ENCODE peak calls at places on chromosomes 3 and 15, in six cellular contexts. I is astrocyte, T is tibial artery, F is mammary epithelial cell, C is pancreas, W is DND-41. V is an unnamed sample.

GRCh38 chr15:22917556-22917955 is 62.6 kb downstream of the CYFIP1 start:
- DNase-seq in W (no peak), C (no peak), T (no peak), I (no peak), F (no peak), V (no peak)

GRCh38 chr3:7929319-7929889 is 572.2 kb upstream of the LMCD1 start:
- DNase-seq in C (no peak), T (no peak), F (no peak), I (no peak), W (no peak), V (no peak)

GRCh38 chr3:59313365-59313764 is 263.5 kb upstream of the CFAP20DC start:
- DNase-seq in C (peak; percentile 62), W (peak; percentile 35), I (no peak), F (peak; percentile 26), T (peak; percentile 50), V (peak; percentile 50)

GRCh38 chr15:74889390-74889881 is 406 bp upstream of the MPI start:
- DNase-seq in T (peak; percentile 32), F (no peak), W (no peak), C (no peak), I (peak; percentile 42), V (peak; percentile 53)

GRCh38 chr3:48077835-48078234 is 61.6 kb upstream of the MAP4 start:
- DNase-seq in T (no peak), F (peak; percentile 51), I (peak; percentile 63), C (no peak), W (no peak), V (no peak)

GRCh38 chr15:58870451-58870850 is 63.0 kb downstream of the SLTM start:
- DNase-seq in I (no peak), C (no peak), F (no peak), W (no peak), T (no peak), V (no peak)

GRCh38 chr3:127781411-127782001 is 40.8 kb downstream of the MGLL start:
- DNase-seq in C (peak; percentile 44), W (no peak), F (no peak), T (peak; percentile 49), I (peak; percentile 59), V (peak; percentile 68)

GRCh38 chr3:17765819-17766472 is 23.5 kb upstream of the TBC1D5 start:
- DNase-seq in I (no peak), C (no peak), W (no peak), T (no peak), F (no peak), V (no peak)

GRCh38 chr15:98865397-98866339 is 141.9 kb downstream of the PGPEP1L start:
- DNase-seq in T (peak; percentile 77), F (no peak), W (peak; percentile 86), C (peak; percentile 83), I (peak; percentile 67), V (peak; percentile 93)

GRCh38 chr3:139227827-139228226 is 116.0 kb upstream of the MRPS22 start:
- DNase-seq in I (no peak), W (no peak), T (no peak), C (no peak), F (no peak), V (no peak)

GRCh38 chr3:61743686-61744242 is 182.4 kb downstream of the PTPRG start:
- DNase-seq in I (no peak), T (no peak), C (no peak), W (no peak), F (no peak), V (no peak)

GRCh38 chr3:185176756-185177359 is 24.0 kb upstream of the C3orf70 start:
- DNase-seq in T (no peak), C (no peak), F (no peak), W (peak; percentile 39), I (no peak), V (peak; percentile 11)

GRCh38 chr15:101142711-101143110 is 109.1 kb downstream of the CHSY1 start:
- DNase-seq in I (no peak), F (no peak), W (no peak), T (no peak), C (no peak), V (no peak)

DNA sequence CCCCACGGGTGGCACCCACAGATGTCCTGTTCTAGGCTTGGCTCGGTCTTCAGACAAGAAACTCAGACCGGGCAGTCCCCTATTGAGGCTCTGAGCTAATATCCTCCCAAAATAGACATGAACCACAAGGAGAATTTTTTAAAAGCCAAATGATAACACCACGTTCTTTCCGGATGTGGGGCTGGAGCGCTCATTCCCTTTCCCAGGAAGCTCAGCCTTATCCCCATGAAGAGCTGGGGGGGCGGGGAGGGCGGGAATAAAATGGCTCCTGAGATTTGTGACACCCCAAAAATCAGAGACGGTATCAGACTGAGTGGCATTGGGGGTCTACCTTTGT is 1.1 kb downstream of the SLC6A1 start:
- DNase-seq in F (no peak), W (no peak), T (no peak), C (no peak), I (no peak), V (no peak)
- H3K27me3 ChIP-seq in F (peaks cover 51% of the 10 kb centered on the region), W (peaks cover 3% of the 10 kb centered on the region), T (peaks cover 53% of the 10 kb centered on the region), C (peaks cover 8% of the 10 kb centered on the region), I (peaks cover 88% of the 10 kb centered on the region), V (peaks cover 36% of the 10 kb centered on the region)

GRCh38 chr3:172749201-172749965 is 1.1 kb upstream of the ECT2 start:
- DNase-seq in W (no peak), T (no peak), C (no peak), I (peak; percentile 97), F (peak; percentile 85), V (peak; percentile 79)
- H3K4me3 ChIP-seq in W (no peak overlapping the region), T (peak overlapping the region; percentile 84), C (peak overlapping the region; percentile 2), I (peak overlapping the region; percentile 84), F (peak overlapping the region; percentile 38), V (peak overlapping the region; percentile 93)

DNA sequence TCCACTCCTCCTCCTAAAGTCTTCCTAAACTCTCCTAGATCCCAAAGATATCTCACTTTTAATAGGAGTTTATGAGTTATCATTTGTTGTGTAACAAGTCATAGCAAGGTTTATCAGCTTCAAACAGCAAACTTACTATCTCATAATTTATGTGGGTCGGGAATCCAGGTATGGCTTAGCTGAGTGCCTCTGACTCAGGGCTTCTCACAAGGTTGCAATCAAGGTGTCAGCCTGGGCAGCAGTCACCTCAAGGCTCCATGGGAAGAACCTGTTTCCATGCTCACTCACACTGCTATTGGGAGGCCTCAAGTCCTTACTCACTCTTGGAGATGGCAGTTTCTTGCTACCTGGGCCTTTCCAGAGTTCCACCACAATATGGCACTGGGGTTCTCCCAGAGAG is 889.8 kb downstream of the MCTP2 start:
- DNase-seq in I (no peak), T (no peak), F (peak; percentile 36), W (no peak), C (no peak), V (no peak)
- H3K9me3 ChIP-seq in I (no peaks in the 10 kb centered on the region), T (no peaks in the 10 kb centered on the region), F (no peaks in the 10 kb centered on the region), W (no peaks in the 10 kb centered on the region), C (no peaks in the 10 kb centered on the region), V (peaks cover 3% of the 10 kb centered on the region)

DNA sequence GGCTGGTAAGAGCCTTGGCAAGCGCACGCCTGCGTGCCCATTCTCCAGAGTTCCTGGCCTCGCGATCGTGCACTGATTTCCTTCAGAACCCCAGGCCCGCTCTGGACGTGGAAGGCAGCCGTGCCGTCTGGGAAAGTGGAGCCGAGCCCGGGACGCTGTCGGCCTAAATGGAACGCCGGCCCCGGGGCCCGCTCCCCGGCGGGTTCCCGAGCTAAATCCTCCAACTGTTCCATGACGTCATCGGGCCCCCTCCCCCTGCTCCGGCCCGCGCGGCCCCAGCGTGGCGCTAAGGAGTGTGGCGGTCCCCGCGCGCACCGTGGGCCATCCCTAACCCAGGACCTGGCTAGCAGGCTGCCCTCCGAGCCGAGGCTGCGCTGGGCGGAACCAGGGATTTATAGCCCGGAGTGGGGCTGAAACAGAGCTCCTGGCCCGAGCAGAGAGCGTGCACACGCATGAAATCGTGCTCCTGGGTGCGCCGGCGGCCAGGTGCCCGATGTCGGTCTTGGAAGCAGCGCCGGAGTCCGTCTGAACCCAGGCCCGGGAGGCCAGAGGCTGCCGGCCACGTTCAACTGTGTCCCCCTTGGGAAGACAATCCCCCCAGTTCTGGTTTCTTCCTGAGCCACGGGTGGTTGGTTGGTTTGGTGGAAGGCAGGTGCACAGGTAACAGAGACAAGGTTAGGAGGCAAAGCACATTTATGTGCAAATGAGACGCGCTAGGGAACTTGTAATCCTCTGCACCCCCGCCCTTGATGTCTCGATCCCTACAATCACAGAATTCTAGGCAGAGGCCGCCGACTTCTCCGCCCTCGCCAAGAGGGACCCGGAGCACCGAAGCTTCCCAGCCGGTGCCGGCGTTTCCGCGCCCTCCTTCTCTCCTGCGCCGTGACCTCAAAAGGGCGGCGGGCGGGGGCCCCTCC is 84.9 kb upstream of the ETV5 start:
- DNase-seq in W (no peak), I (no peak), C (peak; percentile 78), T (no peak), F (no peak), V (no peak)
- H3K27me3 ChIP-seq in W (peaks cover 7% of the 10 kb centered on the region), I (peaks cover 60% of the 10 kb centered on the region), C (no peaks in the 10 kb centered on the region), T (no peaks in the 10 kb centered on the region), F (no peaks in the 10 kb centered on the region), V (no peaks in the 10 kb centered on the region)

DNA sequence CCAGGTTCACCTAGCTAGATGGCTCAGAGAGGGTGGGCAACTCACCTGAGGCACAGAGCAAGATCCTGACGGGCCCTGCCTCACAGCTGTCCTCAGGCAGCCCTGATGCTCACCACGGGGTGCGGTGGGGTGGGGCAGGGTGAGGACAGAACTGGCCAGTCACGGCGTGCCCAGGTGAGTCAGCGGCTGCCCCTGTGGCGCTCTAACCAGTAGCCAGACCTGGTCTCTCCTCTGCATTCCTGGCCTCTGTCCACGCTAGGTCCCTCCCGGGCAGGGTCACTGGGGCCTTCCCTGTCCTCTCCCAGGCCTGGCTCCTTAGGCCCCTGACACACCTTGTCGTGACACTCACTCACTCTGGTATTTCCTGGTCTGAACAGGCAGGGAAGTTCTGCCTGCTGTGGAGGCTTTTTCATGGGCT is 904 bp downstream of the ALS2CL start:
- DNase-seq in F (peak; percentile 96), I (peak; percentile 6), W (no peak), C (peak; percentile 81), T (no peak), V (peak; percentile 5)
- H3K4me3 ChIP-seq in F (peak overlapping the region; percentile 93), I (peak overlapping the region; percentile 65), W (no peak overlapping the region), C (peak overlapping the region; percentile 57), T (peak overlapping the region; percentile 83), V (no peak overlapping the region)

V was measured in MG63.